ENCODE peak calls at places on chromosome 20, in five cellular contexts. M, Q, U, L and H are unnamed samples.

GRCh38 chr20:9160760-9161159 is 91.9 kb downstream of the PLCB4 start:
- DNase-seq in L (no peak), U (no peak), Q (no peak), M (no peak), H (no peak)

GRCh38 chr20:45940469-45940868 is 6.0 kb downstream of the PCIF1 start:
- DNase-seq in U (no peak), M (no peak), L (no peak), Q (no peak), H (no peak)

GRCh38 chr20:49318430-49319203 is 40.8 kb upstream of the ZNFX1 start:
- DNase-seq in Q (no peak), L (no peak), M (no peak), U (no peak), H (no peak)

GRCh38 chr20:61253264-61253639 is 1.2 kb downstream of the CDH4 start:
- DNase-seq in M (no peak), Q (no peak), U (no peak), L (no peak), H (no peak)

GRCh38 chr20:37355252-37356180 is 9.6 kb downstream of the SRC start:
- DNase-seq in Q (no peak), U (no peak), L (no peak), M (peak; percentile 53), H (no peak)

GRCh38 chr20:22471156-22471836 is 113.1 kb downstream of the FOXA2 start:
- DNase-seq in L (no peak), M (no peak), Q (peak; percentile 56), U (no peak), H (no peak)

GRCh38 chr20:48538058-48538825 is 289.6 kb downstream of the PREX1 start:
- DNase-seq in M (no peak), U (no peak), L (no peak), Q (peak; percentile 44), H (no peak)

GRCh38 chr20:38167466-38167850 is 2.4 kb upstream of the TGM2 start:
- DNase-seq in L (no peak), Q (no peak), M (no peak), U (no peak), H (no peak)

GRCh38 chr20:6579417-6579816 is 188.1 kb upstream of the BMP2 start:
- DNase-seq in M (no peak), L (no peak), Q (no peak), U (no peak), H (no peak)

GRCh38 chr20:62416651-62417637 is 9.9 kb upstream of the CABLES2 start:
- DNase-seq in Q (no peak), U (no peak), M (no peak), L (no peak), H (no peak)

GRCh38 chr20:62482970-62483369 is 7.2 kb upstream of the GATA5 start:
- DNase-seq in U (no peak), Q (no peak), L (no peak), M (no peak), H (no peak)

GRCh38 chr20:62503414-62504178 is 27.8 kb upstream of the GATA5 start:
- DNase-seq in U (no peak), M (no peak), Q (no peak), L (no peak), H (no peak)

GRCh38 chr20:32585519-32586127 is 490 bp upstream of the NOL4L start:
- DNase-seq in Q (no peak), L (no peak), M (no peak), U (peak; percentile 42), H (no peak)

GRCh38 chr20:34938466-34939163 is 17.0 kb downstream of the GSS start:
- DNase-seq in U (peak; percentile 95), L (peak; percentile 45), M (peak; percentile 76), Q (peak; percentile 91), H (peak; percentile 87)

GRCh38 chr20:23257106-23257761 is 93.4 kb upstream of the NXT1 start:
- DNase-seq in M (no peak), Q (no peak), U (no peak), L (peak; percentile 8), H (no peak)

GRCh38 chr20:32918751-32919150 is 60.0 kb downstream of the EFCAB8 start:
- DNase-seq in M (no peak), Q (peak; percentile 3), U (no peak), L (no peak), H (no peak)

GRCh38 chr20:4817230-4817671 is 95.5 kb downstream of the PRND start:
- DNase-seq in U (peak; percentile 34), M (no peak), L (no peak), Q (no peak), H (no peak)

GRCh38 chr20:63863798-63864544 is 1.1 kb upstream of the TPD52L2 start:
- DNase-seq in L (peak; percentile 88), U (peak; percentile 99), Q (peak; percentile 87), M (peak; percentile 91), H (peak; percentile 90)
- TF ChIP-seq POLR2A in L (no peak), U (peak; percentile 23), Q (no peak), M (peak; percentile 72), H (peak; percentile 33)

GRCh38 chr20:52193133-52193532 is 1.6 kb upstream of the ZFP64 start:
- DNase-seq in Q (no peak), L (no peak), M (no peak), U (no peak), H (no peak)

GRCh38 chr20:52191132-52191435 is 495 bp downstream of the ZFP64 start:
- DNase-seq in L (no peak), M (no peak), U (no peak), Q (no peak), H (no peak)

GRCh38 chr20:52193886-52194545 is 2.4 kb upstream of the ZFP64 start:
- DNase-seq in U (no peak), M (no peak), Q (no peak), L (no peak), H (no peak)

GRCh38 chr20:52191436-52192295 is at the start of gene ZFP64:
- DNase-seq in L (peak; percentile 68), Q (peak; percentile 76), M (peak; percentile 87), U (peak; percentile 86), H (peak; percentile 85)

DNA sequence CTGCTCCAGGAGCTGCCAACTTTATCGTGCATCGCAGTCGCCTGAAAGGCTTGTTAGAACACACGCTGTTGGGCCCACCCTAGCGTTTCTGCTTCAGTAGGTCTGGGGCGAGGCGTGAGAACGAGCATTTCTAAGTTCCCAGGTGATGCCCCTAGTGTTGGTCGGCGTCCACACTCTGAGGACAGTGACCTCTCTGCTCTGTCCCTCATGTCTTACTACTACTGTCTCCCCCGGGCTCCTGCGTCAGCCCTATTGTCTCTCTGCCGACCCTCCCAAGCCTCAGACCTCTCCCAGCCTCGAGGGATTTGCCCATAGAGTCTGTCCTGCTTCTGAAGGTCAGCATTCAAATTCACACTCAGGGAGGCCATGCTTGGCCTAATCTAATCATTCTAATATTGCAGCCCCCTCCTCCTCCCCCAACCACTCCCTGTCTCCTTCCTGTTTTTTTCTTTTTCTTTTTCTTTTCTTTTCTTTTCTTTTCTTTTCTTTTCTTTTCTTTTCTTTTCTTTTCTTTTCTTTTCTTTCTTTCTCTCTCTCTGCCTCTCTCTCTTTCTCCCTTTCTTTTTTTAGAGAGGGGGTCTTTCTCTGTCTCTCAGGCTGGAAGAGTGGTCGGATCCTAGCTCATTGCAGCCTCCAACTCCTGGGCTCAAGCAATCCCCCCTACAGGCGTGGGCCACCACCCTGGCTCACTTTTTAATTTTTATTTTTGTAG is 873 bp upstream of the ZFP64 start:
- DNase-seq in M (no peak), L (peak; percentile 37), Q (no peak), U (peak; percentile 79), H (peak; percentile 63)
- TF ChIP-seq CTCF in M (peak; percentile 29), L (peak; percentile 28), Q (no peak), U (peak; percentile 38), H (no peak)

DNA sequence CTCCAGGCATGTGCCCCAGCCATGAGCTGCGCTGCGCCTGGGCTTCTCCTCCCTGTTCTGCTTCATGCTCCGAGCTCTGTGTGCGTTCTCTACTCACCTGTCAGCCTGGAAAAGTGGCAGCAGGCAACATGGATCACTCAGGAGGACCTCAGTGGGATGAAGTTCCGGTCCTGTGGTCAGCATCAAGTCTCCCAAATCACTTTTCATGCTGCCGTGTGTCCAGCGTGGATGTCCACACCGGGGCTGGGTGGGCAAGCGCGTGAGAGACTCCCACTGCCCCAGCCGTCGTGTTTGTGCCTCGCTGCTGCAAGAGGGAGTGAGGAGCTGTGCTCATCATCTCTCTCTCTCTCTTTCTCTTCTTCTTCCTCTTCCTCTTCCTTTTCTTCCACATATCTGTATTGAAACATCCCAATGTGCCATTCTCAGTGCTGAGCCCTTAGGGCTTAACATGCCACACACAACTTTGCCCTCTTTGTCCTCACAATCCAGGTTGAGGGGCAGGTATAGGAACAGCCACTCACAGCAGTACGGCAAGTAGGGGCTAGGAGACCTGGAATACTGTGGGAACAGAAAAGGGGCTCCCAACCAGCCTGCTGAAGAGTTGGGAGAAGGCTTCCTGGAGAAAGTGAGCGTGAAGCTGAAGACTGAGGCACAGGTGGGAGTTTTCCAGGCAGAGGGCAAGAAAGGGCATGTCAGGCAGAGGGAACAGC is 3.8 kb upstream of the PDYN start:
- DNase-seq in Q (no peak), U (no peak), L (no peak), M (no peak), H (no peak)
- H3K4me3 ChIP-seq in Q (no peak overlapping the region), U (no peak overlapping the region), L (no peak overlapping the region), M (no peak overlapping the region), H (no peak overlapping the region)

GRCh38 chr20:46951840-46952497 is 57.3 kb downstream of the EYA2 start:
- DNase-seq in M (no peak), L (no peak), U (no peak), Q (no peak), H (no peak)

GRCh38 chr20:46954490-46955038 is 59.9 kb downstream of the EYA2 start:
- DNase-seq in M (no peak), U (peak; percentile 35), L (no peak), Q (no peak), H (no peak)

GRCh38 chr20:46955601-46956556 is 61.2 kb downstream of the EYA2 start:
- DNase-seq in U (no peak), Q (no peak), L (no peak), M (no peak), H (no peak)

GRCh38 chr20:46951405-46951804 is 56.8 kb downstream of the EYA2 start:
- DNase-seq in M (no peak), U (no peak), Q (no peak), L (no peak), H (no peak)

GRCh38 chr20:46953596-46953995 is 59.0 kb downstream of the EYA2 start:
- DNase-seq in Q (no peak), U (no peak), L (no peak), M (no peak), H (no peak)
- TF ChIP-seq POLR2A in Q (no peak), U (no peak), L (no peak), M (no peak), H (no peak)

GRCh38 chr20:40336530-40336929 is 352.5 kb downstream of the MAFB start:
- DNase-seq in Q (no peak), U (no peak), M (no peak), L (no peak), H (no peak)
- TF ChIP-seq CTCF in Q (no peak), U (no peak), M (no peak), L (no peak), H (no peak)

DNA sequence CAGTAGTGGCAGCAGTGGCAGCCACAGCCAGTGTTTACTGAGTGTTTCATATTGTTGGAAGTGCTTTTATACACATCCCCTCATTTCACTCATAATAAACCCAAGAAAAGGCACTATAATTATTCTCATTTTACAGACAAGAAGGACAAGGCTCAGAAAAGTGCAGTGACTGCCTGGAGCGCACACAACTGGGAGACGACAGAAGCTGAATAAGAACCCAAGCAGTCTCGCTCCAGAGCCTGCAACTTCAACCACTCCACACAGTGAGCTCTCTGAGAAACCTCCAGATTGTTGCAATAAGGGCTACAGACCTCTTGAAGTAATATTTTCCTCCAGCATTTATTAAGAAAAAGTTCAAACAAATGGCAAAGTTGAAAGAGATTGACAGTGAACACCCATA is 76.9 kb downstream of the PLCG1 start:
- DNase-seq in Q (no peak), M (no peak), L (no peak), U (no peak), H (no peak)
- H3K4me3 ChIP-seq in Q (no peak overlapping the region), M (no peak overlapping the region), L (no peak overlapping the region), U (no peak overlapping the region), H (no peak overlapping the region)